ENCODE peak calls at places on chromosomes 11 and 22, in ten cellular contexts. One of them, this sample, is unnamed.

GRCh38 chr11:22521226-22521625 is 104.4 kb downstream of the FANCF start:
- DNase-seq in DMS153: no peak
- DNase-seq in activated CD8-positive, alpha-beta memory T cell treated with anti-CD3 and anti-CD28 coated beads for 1 hour: no peak
- DNase-seq in HFF-Myc: peak
- DNase-seq in activated CD4-positive, alpha-beta T cell treated with anti-CD3 and anti-CD28 coated beads for 36 hours: peak
- DNase-seq in activated gamma-delta T cell treated with anti-CD3 and anti-CD28 coated beads, Interleukin-2, amount 50 U/mL, for 16 hours: no peak
- DNase-seq in NCI-H2081: no peak
- DNase-seq in psoas muscle: no peak
- DNase-seq in H7: no peak
- DNase-seq in fibroblast of mammary gland: peak
- DNase-seq in this sample: no peak

GRCh38 chr11:47589504-47590025 is 3.1 kb downstream of the FAM180B start:
- DNase-seq in H7: peak
- DNase-seq in fibroblast of mammary gland: no peak
- DNase-seq in activated CD4-positive, alpha-beta T cell treated with anti-CD3 and anti-CD28 coated beads for 36 hours: no peak
- DNase-seq in HFF-Myc: no peak
- DNase-seq in activated CD8-positive, alpha-beta memory T cell treated with anti-CD3 and anti-CD28 coated beads for 1 hour: no peak
- DNase-seq in DMS153: no peak
- DNase-seq in activated gamma-delta T cell treated with anti-CD3 and anti-CD28 coated beads, Interleukin-2, amount 50 U/mL, for 16 hours: no peak
- DNase-seq in NCI-H2081: no peak
- DNase-seq in psoas muscle: no peak
- DNase-seq in this sample: no peak

GRCh38 chr11:36953986-36954385 is 355.9 kb upstream of the RAG2 start:
- DNase-seq in DMS153: no peak
- DNase-seq in fibroblast of mammary gland: no peak
- DNase-seq in NCI-H2081: no peak
- DNase-seq in activated CD4-positive, alpha-beta T cell treated with anti-CD3 and anti-CD28 coated beads for 36 hours: no peak
- DNase-seq in psoas muscle: no peak
- DNase-seq in activated CD8-positive, alpha-beta memory T cell treated with anti-CD3 and anti-CD28 coated beads for 1 hour: no peak
- DNase-seq in activated gamma-delta T cell treated with anti-CD3 and anti-CD28 coated beads, Interleukin-2, amount 50 U/mL, for 16 hours: no peak
- DNase-seq in HFF-Myc: no peak
- DNase-seq in H7: no peak
- DNase-seq in this sample: no peak

GRCh38 chr22:36757608-36758220 is 18.2 kb downstream of the IFT27 start:
- DNase-seq in H7: peak
- DNase-seq in activated CD8-positive, alpha-beta memory T cell treated with anti-CD3 and anti-CD28 coated beads for 1 hour: peak
- DNase-seq in DMS153: peak
- DNase-seq in activated gamma-delta T cell treated with anti-CD3 and anti-CD28 coated beads, Interleukin-2, amount 50 U/mL, for 16 hours: peak
- DNase-seq in activated CD4-positive, alpha-beta T cell treated with anti-CD3 and anti-CD28 coated beads for 36 hours: peak
- DNase-seq in NCI-H2081: peak
- DNase-seq in psoas muscle: peak
- DNase-seq in fibroblast of mammary gland: peak
- DNase-seq in HFF-Myc: no peak
- DNase-seq in this sample: peak

GRCh38 chr11:7576671-7577225 is 62.9 kb downstream of the PPFIBP2 start:
- DNase-seq in NCI-H2081: no peak
- DNase-seq in H7: no peak
- DNase-seq in psoas muscle: peak
- DNase-seq in HFF-Myc: no peak
- DNase-seq in DMS153: no peak
- DNase-seq in activated CD8-positive, alpha-beta memory T cell treated with anti-CD3 and anti-CD28 coated beads for 1 hour: no peak
- DNase-seq in activated gamma-delta T cell treated with anti-CD3 and anti-CD28 coated beads, Interleukin-2, amount 50 U/mL, for 16 hours: no peak
- DNase-seq in activated CD4-positive, alpha-beta T cell treated with anti-CD3 and anti-CD28 coated beads for 36 hours: no peak
- DNase-seq in fibroblast of mammary gland: peak
- DNase-seq in this sample: no peak

GRCh38 chr11:27052668-27053067 is 12.1 kb downstream of the BBOX1 start:
- DNase-seq in HFF-Myc: no peak
- DNase-seq in psoas muscle: no peak
- DNase-seq in H7: no peak
- DNase-seq in DMS153: no peak
- DNase-seq in activated gamma-delta T cell treated with anti-CD3 and anti-CD28 coated beads, Interleukin-2, amount 50 U/mL, for 16 hours: no peak
- DNase-seq in NCI-H2081: no peak
- DNase-seq in activated CD4-positive, alpha-beta T cell treated with anti-CD3 and anti-CD28 coated beads for 36 hours: no peak
- DNase-seq in fibroblast of mammary gland: no peak
- DNase-seq in activated CD8-positive, alpha-beta memory T cell treated with anti-CD3 and anti-CD28 coated beads for 1 hour: no peak
- DNase-seq in this sample: no peak

GRCh38 chr22:23835773-23836144 is 3.0 kb downstream of the DERL3 start:
- DNase-seq in psoas muscle: no peak
- DNase-seq in activated gamma-delta T cell treated with anti-CD3 and anti-CD28 coated beads, Interleukin-2, amount 50 U/mL, for 16 hours: no peak
- DNase-seq in activated CD4-positive, alpha-beta T cell treated with anti-CD3 and anti-CD28 coated beads for 36 hours: no peak
- DNase-seq in activated CD8-positive, alpha-beta memory T cell treated with anti-CD3 and anti-CD28 coated beads for 1 hour: no peak
- DNase-seq in fibroblast of mammary gland: no peak
- DNase-seq in NCI-H2081: no peak
- DNase-seq in DMS153: no peak
- DNase-seq in H7: no peak
- DNase-seq in HFF-Myc: no peak
- DNase-seq in this sample: peak

GRCh38 chr11:29962243-29962642 is 54.6 kb downstream of the KCNA4 start:
- DNase-seq in psoas muscle: no peak
- DNase-seq in activated CD4-positive, alpha-beta T cell treated with anti-CD3 and anti-CD28 coated beads for 36 hours: peak
- DNase-seq in HFF-Myc: no peak
- DNase-seq in DMS153: no peak
- DNase-seq in H7: peak
- DNase-seq in activated CD8-positive, alpha-beta memory T cell treated with anti-CD3 and anti-CD28 coated beads for 1 hour: no peak
- DNase-seq in fibroblast of mammary gland: peak
- DNase-seq in activated gamma-delta T cell treated with anti-CD3 and anti-CD28 coated beads, Interleukin-2, amount 50 U/mL, for 16 hours: no peak
- DNase-seq in NCI-H2081: no peak
- DNase-seq in this sample: no peak

GRCh38 chr11:85821636-85822035 is 10.7 kb upstream of the SYTL2 start:
- DNase-seq in H7: no peak
- DNase-seq in NCI-H2081: no peak
- DNase-seq in activated CD8-positive, alpha-beta memory T cell treated with anti-CD3 and anti-CD28 coated beads for 1 hour: no peak
- DNase-seq in psoas muscle: no peak
- DNase-seq in HFF-Myc: no peak
- DNase-seq in activated CD4-positive, alpha-beta T cell treated with anti-CD3 and anti-CD28 coated beads for 36 hours: peak
- DNase-seq in activated gamma-delta T cell treated with anti-CD3 and anti-CD28 coated beads, Interleukin-2, amount 50 U/mL, for 16 hours: no peak
- DNase-seq in fibroblast of mammary gland: peak
- DNase-seq in DMS153: no peak
- DNase-seq in this sample: no peak

GRCh38 chr11:122229611-122230386 is 113.8 kb upstream of the BLID start:
- DNase-seq in H7: peak
- DNase-seq in DMS153: peak
- DNase-seq in activated CD4-positive, alpha-beta T cell treated with anti-CD3 and anti-CD28 coated beads for 36 hours: no peak
- DNase-seq in activated gamma-delta T cell treated with anti-CD3 and anti-CD28 coated beads, Interleukin-2, amount 50 U/mL, for 16 hours: no peak
- DNase-seq in psoas muscle: no peak
- DNase-seq in HFF-Myc: no peak
- DNase-seq in activated CD8-positive, alpha-beta memory T cell treated with anti-CD3 and anti-CD28 coated beads for 1 hour: no peak
- DNase-seq in NCI-H2081: no peak
- DNase-seq in fibroblast of mammary gland: no peak
- DNase-seq in this sample: no peak

GRCh38 chr22:43931771-43932170 is 8.2 kb downstream of the PNPLA3 start:
- DNase-seq in psoas muscle: no peak
- DNase-seq in activated gamma-delta T cell treated with anti-CD3 and anti-CD28 coated beads, Interleukin-2, amount 50 U/mL, for 16 hours: no peak
- DNase-seq in fibroblast of mammary gland: no peak
- DNase-seq in H7: no peak
- DNase-seq in activated CD4-positive, alpha-beta T cell treated with anti-CD3 and anti-CD28 coated beads for 36 hours: no peak
- DNase-seq in NCI-H2081: no peak
- DNase-seq in DMS153: no peak
- DNase-seq in activated CD8-positive, alpha-beta memory T cell treated with anti-CD3 and anti-CD28 coated beads for 1 hour: no peak
- DNase-seq in HFF-Myc: no peak
- DNase-seq in this sample: no peak

GRCh38 chr22:37818397-37819099 is 4.6 kb upstream of the GALR3 start:
- DNase-seq in HFF-Myc: no peak
- DNase-seq in fibroblast of mammary gland: peak
- DNase-seq in activated CD4-positive, alpha-beta T cell treated with anti-CD3 and anti-CD28 coated beads for 36 hours: peak
- DNase-seq in activated CD8-positive, alpha-beta memory T cell treated with anti-CD3 and anti-CD28 coated beads for 1 hour: peak
- DNase-seq in activated gamma-delta T cell treated with anti-CD3 and anti-CD28 coated beads, Interleukin-2, amount 50 U/mL, for 16 hours: peak
- DNase-seq in H7: peak
- DNase-seq in NCI-H2081: no peak
- DNase-seq in DMS153: peak
- DNase-seq in psoas muscle: peak
- DNase-seq in this sample: peak

GRCh38 chr22:23220485-23221350 is 40.4 kb downstream of the BCR start:
- DNase-seq in psoas muscle: no peak
- DNase-seq in NCI-H2081: no peak
- DNase-seq in H7: no peak
- DNase-seq in activated CD8-positive, alpha-beta memory T cell treated with anti-CD3 and anti-CD28 coated beads for 1 hour: no peak
- DNase-seq in activated gamma-delta T cell treated with anti-CD3 and anti-CD28 coated beads, Interleukin-2, amount 50 U/mL, for 16 hours: no peak
- DNase-seq in DMS153: no peak
- DNase-seq in activated CD4-positive, alpha-beta T cell treated with anti-CD3 and anti-CD28 coated beads for 36 hours: peak
- DNase-seq in fibroblast of mammary gland: peak
- DNase-seq in HFF-Myc: no peak
- DNase-seq in this sample: peak

GRCh38 chr11:105181100-105181499 is 41.5 kb upstream of the CARD18 start:
- DNase-seq in activated CD8-positive, alpha-beta memory T cell treated with anti-CD3 and anti-CD28 coated beads for 1 hour: no peak
- DNase-seq in DMS153: no peak
- DNase-seq in activated gamma-delta T cell treated with anti-CD3 and anti-CD28 coated beads, Interleukin-2, amount 50 U/mL, for 16 hours: no peak
- DNase-seq in HFF-Myc: no peak
- DNase-seq in NCI-H2081: no peak
- DNase-seq in fibroblast of mammary gland: peak
- DNase-seq in H7: no peak
- DNase-seq in psoas muscle: no peak
- DNase-seq in activated CD4-positive, alpha-beta T cell treated with anti-CD3 and anti-CD28 coated beads for 36 hours: no peak
- DNase-seq in this sample: no peak

GRCh38 chr11:68214173-68215086 is 1.3 kb upstream of the KMT5B start:
- DNase-seq in activated CD8-positive, alpha-beta memory T cell treated with anti-CD3 and anti-CD28 coated beads for 1 hour: no peak
- DNase-seq in NCI-H2081: no peak
- DNase-seq in H7: peak
- DNase-seq in activated gamma-delta T cell treated with anti-CD3 and anti-CD28 coated beads, Interleukin-2, amount 50 U/mL, for 16 hours: no peak
- DNase-seq in DMS153: no peak
- DNase-seq in fibroblast of mammary gland: no peak
- DNase-seq in psoas muscle: peak
- DNase-seq in activated CD4-positive, alpha-beta T cell treated with anti-CD3 and anti-CD28 coated beads for 36 hours: peak
- DNase-seq in HFF-Myc: no peak
- DNase-seq in this sample: no peak

GRCh38 chr22:44970291-44970690 is 39.5 kb downstream of the PHF21B start:
- DNase-seq in NCI-H2081: no peak
- DNase-seq in activated gamma-delta T cell treated with anti-CD3 and anti-CD28 coated beads, Interleukin-2, amount 50 U/mL, for 16 hours: no peak
- DNase-seq in HFF-Myc: no peak
- DNase-seq in activated CD8-positive, alpha-beta memory T cell treated with anti-CD3 and anti-CD28 coated beads for 1 hour: no peak
- DNase-seq in psoas muscle: no peak
- DNase-seq in fibroblast of mammary gland: no peak
- DNase-seq in activated CD4-positive, alpha-beta T cell treated with anti-CD3 and anti-CD28 coated beads for 36 hours: no peak
- DNase-seq in H7: no peak
- DNase-seq in DMS153: no peak
- DNase-seq in this sample: no peak

GRCh38 chr11:19698493-19699292 is 13.9 kb upstream of the NAV2 start:
- DNase-seq in activated gamma-delta T cell treated with anti-CD3 and anti-CD28 coated beads, Interleukin-2, amount 50 U/mL, for 16 hours: no peak
- DNase-seq in HFF-Myc: no peak
- DNase-seq in fibroblast of mammary gland: peak
- DNase-seq in H7: no peak
- DNase-seq in activated CD4-positive, alpha-beta T cell treated with anti-CD3 and anti-CD28 coated beads for 36 hours: no peak
- DNase-seq in psoas muscle: peak
- DNase-seq in DMS153: no peak
- DNase-seq in NCI-H2081: no peak
- DNase-seq in activated CD8-positive, alpha-beta memory T cell treated with anti-CD3 and anti-CD28 coated beads for 1 hour: no peak
- DNase-seq in this sample: no peak

GRCh38 chr11:1879941-1880720 is 11.6 kb downstream of the PRR33 start:
- DNase-seq in H7: peak
- DNase-seq in psoas muscle: peak
- DNase-seq in activated gamma-delta T cell treated with anti-CD3 and anti-CD28 coated beads, Interleukin-2, amount 50 U/mL, for 16 hours: no peak
- DNase-seq in HFF-Myc: no peak
- DNase-seq in activated CD4-positive, alpha-beta T cell treated with anti-CD3 and anti-CD28 coated beads for 36 hours: peak
- DNase-seq in activated CD8-positive, alpha-beta memory T cell treated with anti-CD3 and anti-CD28 coated beads for 1 hour: no peak
- DNase-seq in NCI-H2081: no peak
- DNase-seq in DMS153: no peak
- DNase-seq in fibroblast of mammary gland: peak
- DNase-seq in this sample: no peak

GRCh38 chr22:33535937-33536875 is 384.1 kb downstream of the LARGE1 start:
- DNase-seq in H7: no peak
- DNase-seq in NCI-H2081: no peak
- DNase-seq in activated CD4-positive, alpha-beta T cell treated with anti-CD3 and anti-CD28 coated beads for 36 hours: no peak
- DNase-seq in fibroblast of mammary gland: no peak
- DNase-seq in psoas muscle: no peak
- DNase-seq in DMS153: no peak
- DNase-seq in HFF-Myc: no peak
- DNase-seq in activated CD8-positive, alpha-beta memory T cell treated with anti-CD3 and anti-CD28 coated beads for 1 hour: no peak
- DNase-seq in activated gamma-delta T cell treated with anti-CD3 and anti-CD28 coated beads, Interleukin-2, amount 50 U/mL, for 16 hours: no peak
- DNase-seq in this sample: no peak

GRCh38 chr22:32024791-32025190 is 18.3 kb upstream of the SLC5A1 start:
- DNase-seq in psoas muscle: no peak
- DNase-seq in H7: no peak
- DNase-seq in NCI-H2081: no peak
- DNase-seq in activated CD8-positive, alpha-beta memory T cell treated with anti-CD3 and anti-CD28 coated beads for 1 hour: no peak
- DNase-seq in activated gamma-delta T cell treated with anti-CD3 and anti-CD28 coated beads, Interleukin-2, amount 50 U/mL, for 16 hours: no peak
- DNase-seq in activated CD4-positive, alpha-beta T cell treated with anti-CD3 and anti-CD28 coated beads for 36 hours: no peak
- DNase-seq in HFF-Myc: no peak
- DNase-seq in DMS153: no peak
- DNase-seq in fibroblast of mammary gland: peak
- DNase-seq in this sample: no peak

GRCh38 chr11:73335204-73335923 is 27.3 kb downstream of the ARHGEF17 start:
- DNase-seq in HFF-Myc: peak
- DNase-seq in DMS153: peak
- DNase-seq in activated CD8-positive, alpha-beta memory T cell treated with anti-CD3 and anti-CD28 coated beads for 1 hour: peak
- DNase-seq in NCI-H2081: peak
- DNase-seq in activated gamma-delta T cell treated with anti-CD3 and anti-CD28 coated beads, Interleukin-2, amount 50 U/mL, for 16 hours: peak
- DNase-seq in fibroblast of mammary gland: peak
- DNase-seq in psoas muscle: peak
- DNase-seq in H7: peak
- DNase-seq in activated CD4-positive, alpha-beta T cell treated with anti-CD3 and anti-CD28 coated beads for 36 hours: peak
- DNase-seq in this sample: peak

GRCh38 chr11:116773203-116774112 is 671 bp upstream of the BUD13 start:
- DNase-seq in NCI-H2081: no peak
- DNase-seq in fibroblast of mammary gland: no peak
- DNase-seq in activated CD8-positive, alpha-beta memory T cell treated with anti-CD3 and anti-CD28 coated beads for 1 hour: no peak
- DNase-seq in activated CD4-positive, alpha-beta T cell treated with anti-CD3 and anti-CD28 coated beads for 36 hours: no peak
- DNase-seq in activated gamma-delta T cell treated with anti-CD3 and anti-CD28 coated beads, Interleukin-2, amount 50 U/mL, for 16 hours: no peak
- DNase-seq in H7: no peak
- DNase-seq in HFF-Myc: no peak
- DNase-seq in psoas muscle: no peak
- DNase-seq in DMS153: no peak
- DNase-seq in this sample: peak

GRCh38 chr11:2206291-2206690 is 34.7 kb upstream of the TH start:
- DNase-seq in activated gamma-delta T cell treated with anti-CD3 and anti-CD28 coated beads, Interleukin-2, amount 50 U/mL, for 16 hours: no peak
- DNase-seq in HFF-Myc: no peak
- DNase-seq in fibroblast of mammary gland: no peak
- DNase-seq in activated CD8-positive, alpha-beta memory T cell treated with anti-CD3 and anti-CD28 coated beads for 1 hour: no peak
- DNase-seq in NCI-H2081: no peak
- DNase-seq in DMS153: no peak
- DNase-seq in activated CD4-positive, alpha-beta T cell treated with anti-CD3 and anti-CD28 coated beads for 36 hours: peak
- DNase-seq in H7: peak
- DNase-seq in psoas muscle: no peak
- DNase-seq in this sample: peak

GRCh38 chr22:28239941-28240340 is 320.9 kb upstream of the PITPNB start:
- DNase-seq in fibroblast of mammary gland: no peak
- DNase-seq in DMS153: no peak
- DNase-seq in H7: no peak
- DNase-seq in psoas muscle: no peak
- DNase-seq in activated CD4-positive, alpha-beta T cell treated with anti-CD3 and anti-CD28 coated beads for 36 hours: no peak
- DNase-seq in HFF-Myc: no peak
- DNase-seq in activated gamma-delta T cell treated with anti-CD3 and anti-CD28 coated beads, Interleukin-2, amount 50 U/mL, for 16 hours: no peak
- DNase-seq in NCI-H2081: no peak
- DNase-seq in activated CD8-positive, alpha-beta memory T cell treated with anti-CD3 and anti-CD28 coated beads for 1 hour: no peak
- DNase-seq in this sample: no peak

GRCh38 chr11:128862913-128863660 is 4.0 kb downstream of the KCNJ1 start:
- DNase-seq in psoas muscle: no peak
- DNase-seq in fibroblast of mammary gland: peak
- DNase-seq in DMS153: no peak
- DNase-seq in activated CD4-positive, alpha-beta T cell treated with anti-CD3 and anti-CD28 coated beads for 36 hours: no peak
- DNase-seq in activated gamma-delta T cell treated with anti-CD3 and anti-CD28 coated beads, Interleukin-2, amount 50 U/mL, for 16 hours: no peak
- DNase-seq in HFF-Myc: peak
- DNase-seq in NCI-H2081: no peak
- DNase-seq in H7: no peak
- DNase-seq in activated CD8-positive, alpha-beta memory T cell treated with anti-CD3 and anti-CD28 coated beads for 1 hour: no peak
- DNase-seq in this sample: no peak

GRCh38 chr22:17205432-17205831 is 13.8 kb downstream of the ADA2 start:
- DNase-seq in psoas muscle: no peak
- DNase-seq in fibroblast of mammary gland: no peak
- DNase-seq in activated CD4-positive, alpha-beta T cell treated with anti-CD3 and anti-CD28 coated beads for 36 hours: no peak
- DNase-seq in DMS153: peak
- DNase-seq in NCI-H2081: no peak
- DNase-seq in HFF-Myc: no peak
- DNase-seq in activated gamma-delta T cell treated with anti-CD3 and anti-CD28 coated beads, Interleukin-2, amount 50 U/mL, for 16 hours: no peak
- DNase-seq in H7: no peak
- DNase-seq in activated CD8-positive, alpha-beta memory T cell treated with anti-CD3 and anti-CD28 coated beads for 1 hour: no peak
- DNase-seq in this sample: no peak

GRCh38 chr22:44920183-44920582 is 89.6 kb downstream of the PHF21B start:
- DNase-seq in NCI-H2081: no peak
- DNase-seq in H7: peak
- DNase-seq in psoas muscle: no peak
- DNase-seq in activated CD8-positive, alpha-beta memory T cell treated with anti-CD3 and anti-CD28 coated beads for 1 hour: no peak
- DNase-seq in fibroblast of mammary gland: no peak
- DNase-seq in activated CD4-positive, alpha-beta T cell treated with anti-CD3 and anti-CD28 coated beads for 36 hours: no peak
- DNase-seq in DMS153: no peak
- DNase-seq in activated gamma-delta T cell treated with anti-CD3 and anti-CD28 coated beads, Interleukin-2, amount 50 U/mL, for 16 hours: no peak
- DNase-seq in HFF-Myc: no peak
- DNase-seq in this sample: no peak

GRCh38 chr11:112321521-112322172 is 61.0 kb upstream of the PLET1 start:
- DNase-seq in activated CD8-positive, alpha-beta memory T cell treated with anti-CD3 and anti-CD28 coated beads for 1 hour: no peak
- DNase-seq in activated CD4-positive, alpha-beta T cell treated with anti-CD3 and anti-CD28 coated beads for 36 hours: no peak
- DNase-seq in NCI-H2081: peak
- DNase-seq in H7: no peak
- DNase-seq in HFF-Myc: peak
- DNase-seq in DMS153: peak
- DNase-seq in psoas muscle: peak
- DNase-seq in activated gamma-delta T cell treated with anti-CD3 and anti-CD28 coated beads, Interleukin-2, amount 50 U/mL, for 16 hours: no peak
- DNase-seq in fibroblast of mammary gland: peak
- DNase-seq in this sample: no peak

This sample was measured in B cell.